ENCODE peak calls at places on chromosomes 5 and 9, in eight cellular contexts. M is T-helper 1 cell; U is Daoy; F is NCI-H2029; W is stimulated activated CD4-positive, alpha-beta T cell treated with anti-CD3 and anti-CD28 coated beads, Interleukin-2, amount 100 ng/mL, for 24 hours; Y is NCI-H510A treated with DMSO at 0.1 percent for 48 hours; J is activated CD4-positive, alpha-beta T cell treated with anti-CD3 and anti-CD28 coated beads for 24 hours; I is activated naive CD4-positive, alpha-beta T cell treated with Interleukin-2 at 50 U/mL for 16 hours. S is an unnamed sample.
A peak's percentile ranks its signal among the peaks of the same experiment; 100 is the strongest.

GRCh38 chr5:140109818-140110733 is 3.8 kb upstream of the PURA start:
- DNase-seq in M (no peak), U (no peak), F (no peak), W (no peak), Y (no peak), J (no peak), I (no peak), S (no peak)

GRCh38 chr9:20012232-20012631 is 223.4 kb upstream of the SLC24A2 start:
- DNase-seq in M (no peak), U (no peak), F (no peak), W (peak; percentile 42), Y (no peak), J (no peak), I (peak; percentile 56), S (no peak)

GRCh38 chr9:84136119-84136868 is 155.7 kb downstream of the RMI1 start:
- DNase-seq in M (no peak), U (no peak), F (peak; percentile 83), W (no peak), Y (peak; percentile 93), J (no peak), I (no peak), S (peak; percentile 85)

GRCh38 chr5:64789457-64789856 is 20.7 kb downstream of the CWC27 start:
- DNase-seq in M (no peak), U (no peak), F (no peak), W (no peak), Y (no peak), J (no peak), I (no peak), S (peak; percentile 39)

GRCh38 chr9:125183054-125183453 is 6.5 kb downstream of the PPP6C start:
- DNase-seq in M (no peak), U (no peak), F (no peak), W (no peak), Y (no peak), J (no peak), I (no peak), S (no peak)

GRCh38 chr9:33813712-33814641 is 3.0 kb upstream of the UBE2R2 start:
- DNase-seq in M (no peak), U (peak; percentile 76), F (peak; percentile 49), W (no peak), Y (no peak), J (no peak), I (no peak), S (peak; percentile 92)

GRCh38 chr9:124270504-124271335 is 13.0 kb downstream of the NEK6 start:
- DNase-seq in M (no peak), U (no peak), F (peak; percentile 83), W (no peak), Y (peak; percentile 26), J (no peak), I (no peak), S (no peak)

GRCh38 chr9:121267689-121268597 is at the start of gene GSN:
- DNase-seq in M (peak; percentile 25), U (peak; percentile 82), F (peak; percentile 57), W (peak; percentile 46), Y (peak; percentile 55), J (peak; percentile 34), I (peak; percentile 47), S (peak; percentile 45)

GRCh38 chr9:136567651-136568287 is 21.9 kb upstream of the NOTCH1 start:
- DNase-seq in M (no peak), U (peak; percentile 95), F (no peak), W (no peak), Y (no peak), J (no peak), I (no peak), S (peak; percentile 77)

GRCh38 chr5:1330146-1330846 is 14.6 kb downstream of the CLPTM1L start:
- DNase-seq in M (no peak), U (no peak), F (no peak), W (no peak), Y (no peak), J (no peak), I (no peak), S (no peak)

GRCh38 chr9:21747171-21747570 is 55.3 kb upstream of the MTAP start:
- DNase-seq in M (no peak), U (no peak), F (no peak), W (no peak), Y (no peak), J (no peak), I (no peak), S (no peak)